ENCODE peak calls at places on chromosomes 7 and 10, in seven cellular contexts. W is hepatocyte, T is GM23338, G is HCT116, M is neural progenitor cell, K is PC-3, Y is MM.1S. A is an unnamed sample.

GRCh38 chr10:1171586-1171985 is 115.4 kb downstream of the WDR37 start:
- DNase-seq in G (no peak), Y (no peak), T (no peak), K (no peak), M (no peak), W (no peak), A (no peak)

GRCh38 chr10:131204406-131205152 is 106.9 kb downstream of the TCERG1L start:
- DNase-seq in K (no peak), M (no peak), G (no peak), T (no peak), W (no peak), Y (no peak), A (no peak)

GRCh38 chr10:58932126-58932525 is 244.3 kb upstream of the PHYHIPL start:
- DNase-seq in K (no peak), W (no peak), G (no peak), Y (no peak), T (no peak), M (no peak), A (peak; percentile 42)

GRCh38 chr10:74589226-74589673 is 237.2 kb upstream of the KAT6B start:
- DNase-seq in W (peak; percentile 74), K (peak; percentile 73), Y (no peak), M (peak; percentile 81), G (no peak), T (peak; percentile 48), A (peak; percentile 97)

GRCh38 chr7:55439627-55440026 is 74.5 kb downstream of the LANCL2 start:
- DNase-seq in Y (no peak), K (peak; percentile 12), W (no peak), G (no peak), T (no peak), M (no peak), A (peak; percentile 73)

GRCh38 chr7:106767498-106768323 is 97.4 kb upstream of the PIK3CG start:
- DNase-seq in K (no peak), W (no peak), M (no peak), G (no peak), T (peak; percentile 4), Y (peak; percentile 93), A (peak; percentile 60)

GRCh38 chr7:132759482-132760240 is 183.4 kb upstream of the PLXNA4 start:
- DNase-seq in G (no peak), T (no peak), M (no peak), Y (no peak), W (no peak), K (peak; percentile 55), A (no peak)

GRCh38 chr10:12041766-12042408 is 722 bp downstream of the UPF2 start:
- DNase-seq in T (peak; percentile 39), W (peak; percentile 56), K (peak; percentile 11), Y (peak; percentile 57), G (no peak), M (peak; percentile 20), A (peak; percentile 68)

GRCh38 chr7:26443761-26444160 is 152.1 kb downstream of the SNX10 start:
- DNase-seq in Y (no peak), G (no peak), W (no peak), K (no peak), M (no peak), T (no peak), A (no peak)

GRCh38 chr10:127158663-127159062 is 37.7 kb downstream of the INSYN2A start:
- DNase-seq in T (peak; percentile 27), W (no peak), M (no peak), Y (no peak), K (no peak), G (no peak), A (no peak)

GRCh38 chr10:76302936-76303656 is 871.7 kb downstream of the LRMDA start:
- DNase-seq in K (no peak), M (peak; percentile 72), Y (no peak), G (no peak), W (no peak), T (no peak), A (no peak)

GRCh38 chr7:50751136-50751535 is 31.6 kb downstream of the GRB10 start:
- DNase-seq in K (peak; percentile 11), M (no peak), G (no peak), W (no peak), T (no peak), Y (no peak), A (no peak)

GRCh38 chr7:51139796-51140195 is 176.8 kb downstream of the COBL start:
- DNase-seq in G (no peak), Y (no peak), M (no peak), W (no peak), K (peak; percentile 71), T (no peak), A (no peak)

GRCh38 chr7:137576481-137576880 is 232.9 kb upstream of the PTN start:
- DNase-seq in G (no peak), M (no peak), W (no peak), K (peak; percentile 29), Y (no peak), T (no peak), A (no peak)

GRCh38 chr10:88966785-88967184 is 14.2 kb upstream of the ACTA2 start:
- DNase-seq in T (no peak), Y (no peak), K (no peak), M (no peak), W (no peak), G (no peak), A (no peak)

GRCh38 chr7:27046854-27047549 is 48.8 kb downstream of the HOXA1 start:
- DNase-seq in M (no peak), G (peak; percentile 57), Y (no peak), W (no peak), K (peak; percentile 79), T (no peak), A (peak; percentile 80)

DNA sequence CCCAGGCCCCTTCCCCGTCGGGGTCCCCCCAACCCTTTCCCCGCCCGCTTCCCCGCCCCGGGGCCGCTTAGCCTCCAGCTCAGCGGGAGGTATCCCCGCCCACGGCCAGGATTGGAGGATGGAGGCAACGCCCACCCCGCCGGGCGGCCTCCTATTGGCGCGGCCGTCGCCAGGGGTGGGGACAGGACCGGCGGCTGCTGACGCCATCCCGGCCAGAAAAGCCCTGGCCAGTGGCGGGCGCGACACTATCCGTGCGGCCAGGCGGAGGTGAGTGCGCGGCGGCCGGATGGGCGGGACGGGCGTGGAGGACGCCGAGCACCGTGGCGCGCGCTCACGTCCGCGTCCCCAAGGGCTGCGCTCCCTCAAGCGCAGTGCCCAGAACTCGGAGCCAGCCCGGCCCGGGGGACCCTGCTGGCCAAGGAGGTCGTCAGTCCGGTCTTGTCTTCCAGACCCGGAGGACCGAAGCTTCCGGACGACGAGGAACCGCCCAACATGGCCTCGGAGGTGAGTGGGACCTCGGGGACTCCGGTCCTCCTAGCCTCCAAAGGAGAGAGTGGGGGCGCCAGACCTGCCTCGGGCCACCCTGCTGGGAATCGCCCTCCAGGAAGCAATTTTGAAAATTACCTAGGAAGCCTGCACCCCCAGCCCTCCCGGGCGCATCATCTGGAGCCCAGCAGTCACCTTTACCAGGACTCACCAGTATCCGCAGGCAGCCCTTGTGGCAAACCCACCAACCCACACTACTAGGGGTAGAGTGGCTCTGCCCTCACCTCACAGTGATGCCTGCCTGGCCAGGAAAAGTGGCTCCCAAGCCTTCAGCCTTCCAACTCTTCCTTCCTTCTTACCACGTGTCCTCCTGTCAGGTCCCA is at the start of gene ASL:
- DNase-seq in Y (peak; percentile 93), K (peak; percentile 94), G (peak; percentile 77), T (peak; percentile 97), M (peak; percentile 98), W (peak; percentile 98), A (peak; percentile 98)
- H3K27ac ChIP-seq in Y (peak within 1 kb of the TSS; percentile 22), K (no peak within 1 kb of the TSS), G (peak within 1 kb of the TSS; percentile 63), T (no peak within 1 kb of the TSS), M (no peak within 1 kb of the TSS), W (peak within 1 kb of the TSS; percentile 95), A (peak within 1 kb of the TSS; percentile 1)

DNA sequence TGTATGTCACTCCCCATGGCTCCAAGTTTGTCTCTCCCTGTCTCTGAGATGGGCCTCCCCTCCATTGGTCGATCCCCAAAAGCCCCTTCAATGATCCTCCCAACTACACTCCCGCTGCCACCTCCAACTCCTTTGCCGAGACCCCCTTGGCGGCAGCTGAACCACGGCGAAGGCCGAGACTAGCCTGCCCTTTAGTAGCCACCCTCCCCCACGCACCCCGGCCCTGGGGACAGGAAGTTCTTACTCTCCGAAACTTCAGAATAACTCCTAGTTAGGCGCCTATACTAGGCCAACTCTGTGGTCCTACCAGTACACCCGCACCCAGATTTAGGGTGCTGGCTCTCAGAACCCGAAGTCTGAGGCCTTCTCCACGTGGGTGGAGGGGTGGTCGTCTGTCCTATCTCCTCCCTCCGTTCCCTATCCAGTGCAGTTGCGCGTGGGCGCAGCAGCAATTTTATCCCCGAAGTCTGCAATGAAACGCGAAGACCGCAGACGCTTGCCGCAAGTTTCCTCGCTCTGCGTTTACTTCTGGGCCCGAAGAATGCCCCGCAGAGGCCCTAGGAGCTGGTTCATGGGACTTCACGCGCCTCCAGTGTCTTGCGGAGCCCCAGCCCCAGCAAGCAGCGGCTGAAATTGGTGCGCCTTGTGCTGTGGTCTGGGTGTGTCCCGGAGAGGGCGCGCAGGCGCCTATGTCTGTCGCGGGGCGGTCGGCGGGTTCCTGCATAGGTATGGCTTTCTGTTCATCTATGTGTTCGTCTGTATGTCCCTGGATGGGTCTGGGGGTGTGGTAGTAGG is 82.6 kb upstream of the SLF2 start:
- DNase-seq in T (peak; percentile 69), M (peak; percentile 65), K (no peak), W (no peak), G (no peak), Y (no peak), A (no peak)
- TF ChIP-seq EZH2 in T (peak; percentile 84), M (peak; percentile 86), K (no peak), W (peak; percentile 87), G (no peak), Y (peak; percentile 41), A (no peak)

GRCh38 chr10:110860576-110861241 is 11.0 kb upstream of the PDCD4 start:
- DNase-seq in T (no peak), K (no peak), Y (peak; percentile 88), M (no peak), W (peak; percentile 56), G (no peak), A (no peak)
- TF ChIP-seq EZH2phosphoT487 in T (no peak), K (no peak), Y (no peak), M (no peak), W (no peak), G (no peak), A (no peak)

GRCh38 chr10:97333351-97333600 is 1.3 kb downstream of the FRAT2 start:
- DNase-seq in K (no peak), M (peak; percentile 62), Y (no peak), W (peak; percentile 52), T (peak; percentile 76), G (no peak), A (peak; percentile 61)
- H3K27ac ChIP-seq in K (peak overlapping the region; percentile 52), M (no peak overlapping the region), Y (no peak overlapping the region), W (peak overlapping the region; percentile 94), T (peak overlapping the region; percentile 85), G (no peak overlapping the region), A (peak overlapping the region; percentile 88)

GRCh38 chr10:101291254-101292193 is 62.3 kb upstream of the LBX1 start:
- DNase-seq in Y (peak; percentile 35), W (peak; percentile 85), G (no peak), T (peak; percentile 83), K (peak; percentile 19), M (peak; percentile 94), A (peak; percentile 54)
- TF ChIP-seq EZH2 in Y (no peak), W (no peak), G (no peak), T (peak; percentile 59), K (no peak), M (peak; percentile 78), A (peak; percentile 20)

GRCh38 chr7:66418537-66418936 is 210.1 kb upstream of the KCTD7 start:
- DNase-seq in K (no peak), M (no peak), G (no peak), Y (no peak), T (no peak), W (no peak), A (no peak)

GRCh38 chr7:66413379-66414114 is 208.4 kb downstream of the TPST1 start:
- DNase-seq in W (peak; percentile 95), K (peak; percentile 67), Y (no peak), M (peak; percentile 97), T (peak; percentile 96), G (no peak), A (peak; percentile 70)

GRCh38 chr7:66419210-66419609 is 209.5 kb upstream of the KCTD7 start:
- DNase-seq in W (peak; percentile 25), T (no peak), M (no peak), G (no peak), Y (no peak), K (no peak), A (peak; percentile 7)

GRCh38 chr7:66415659-66416265 is 210.6 kb downstream of the TPST1 start:
- DNase-seq in G (no peak), K (no peak), Y (no peak), T (no peak), W (no peak), M (no peak), A (peak; percentile 45)
- TF ChIP-seq EZH2phosphoT487 in G (no peak), K (no peak), Y (no peak), T (no peak), W (no peak), M (no peak), A (no peak)